ENCODE peak calls at places on chromosomes 2 and 18, in nine cellular contexts. T is colonic mucosa, K is psoas muscle, I is keratinocyte, V is cardiac muscle cell, Y is MM.1S, C is GM23338, G is GM12878, J is neural progenitor cell. M is an unnamed sample.

GRCh38 chr2:235703711-235704295 is 210.0 kb downstream of the AGAP1 start:
- DNase-seq in V (no peak), G (no peak), I (no peak), Y (no peak), T (no peak), J (no peak), K (no peak), C (no peak), M (no peak)

GRCh38 chr2:16010951-16011620 is 70.7 kb downstream of the MYCN start:
- DNase-seq in T (no peak), C (no peak), K (no peak), I (no peak), G (no peak), J (no peak), Y (no peak), V (no peak), M (no peak)

GRCh38 chr18:32735781-32736180 is 37.0 kb downstream of the KLHL14 start:
- DNase-seq in C (no peak), Y (no peak), K (no peak), T (no peak), V (no peak), J (no peak), G (no peak), I (no peak), M (no peak)

GRCh38 chr2:164625378-164625971 is 4.2 kb upstream of the GRB14 start:
- DNase-seq in K (no peak), V (no peak), C (no peak), T (no peak), G (no peak), I (no peak), Y (no peak), J (no peak), M (no peak)

GRCh38 chr2:97950329-97951154 is 45.2 kb downstream of the TMEM131 start:
- DNase-seq in J (no peak), Y (no peak), K (no peak), T (no peak), I (peak; percentile 48), G (no peak), V (no peak), C (no peak), M (peak; percentile 57)

GRCh38 chr2:19532797-19533196 is 174.4 kb upstream of the OSR1 start:
- DNase-seq in K (no peak), C (no peak), I (peak; percentile 81), J (no peak), T (no peak), Y (no peak), G (no peak), V (no peak), M (no peak)

GRCh38 chr2:173027181-173028128 is 48.2 kb upstream of the MAP3K20 start:
- DNase-seq in Y (peak; percentile 78), J (peak; percentile 91), T (peak; percentile 92), K (peak; percentile 81), C (peak; percentile 97), V (peak; percentile 94), G (peak; percentile 41), I (peak; percentile 73), M (peak; percentile 84)

GRCh38 chr2:174522553-174522952 is 35.7 kb upstream of the GPR155 start:
- DNase-seq in G (no peak), T (no peak), J (no peak), I (no peak), C (peak; percentile 21), Y (no peak), K (no peak), V (no peak), M (no peak)

GRCh38 chr2:196113061-196113974 is 44.7 kb upstream of the DNAH7 start:
- DNase-seq in I (no peak), Y (no peak), C (peak; percentile 41), V (no peak), G (no peak), J (peak; percentile 21), K (no peak), T (no peak), M (peak; percentile 50)

GRCh38 chr2:74625658-74626425 is 22.3 kb downstream of the M1AP start:
- DNase-seq in C (peak; percentile 18), Y (no peak), J (no peak), K (no peak), V (no peak), G (no peak), T (no peak), I (no peak), M (no peak)

GRCh38 chr2:133734699-133735098 is 166.4 kb upstream of the NCKAP5 start:
- DNase-seq in Y (no peak), G (no peak), V (no peak), C (no peak), I (no peak), J (no peak), K (no peak), T (no peak), M (no peak)

GRCh38 chr2:226909836-226910235 is 74.0 kb downstream of the RHBDD1 start:
- DNase-seq in C (no peak), I (no peak), J (no peak), V (no peak), T (no peak), K (no peak), G (no peak), Y (no peak), M (no peak)

GRCh38 chr18:38619129-38619528 is 1053.5 kb upstream of the CELF4 start:
- DNase-seq in T (no peak), C (no peak), G (no peak), I (no peak), J (no peak), K (no peak), Y (no peak), V (no peak), M (no peak)

GRCh38 chr2:239307921-239308620 is 92.7 kb downstream of the HDAC4 start:
- DNase-seq in K (peak; percentile 75), J (no peak), G (no peak), T (no peak), C (no peak), V (no peak), I (no peak), Y (no peak), M (no peak)

GRCh38 chr2:205358351-205358815 is 323.9 kb upstream of the NRP2 start:
- DNase-seq in J (peak; percentile 16), K (no peak), C (peak; percentile 81), G (no peak), T (no peak), I (no peak), V (no peak), Y (no peak), M (no peak)

GRCh38 chr2:213022987-213023386 is 128.4 kb downstream of the IKZF2 start:
- DNase-seq in G (peak; percentile 87), C (no peak), J (peak; percentile 17), V (no peak), I (no peak), T (no peak), K (no peak), Y (no peak), M (no peak)

GRCh38 chr2:241312082-241312481 is 3.4 kb downstream of the HDLBP start:
- DNase-seq in I (peak; percentile 77), T (no peak), G (no peak), Y (no peak), C (no peak), K (no peak), V (no peak), J (no peak), M (no peak)

GRCh38 chr2:176873403-176873802 is 339.2 kb upstream of the HNRNPA3 start:
- DNase-seq in T (no peak), G (no peak), C (peak; percentile 47), V (no peak), I (no peak), J (no peak), Y (no peak), K (no peak), M (no peak)
- TF ChIP-seq CTCF in T (no peak), G (no peak), C (peak; percentile 49), V (no peak), I (no peak), J (peak; percentile 33), Y (no peak), K (no peak), M (peak; percentile 32)

GRCh38 chr2:9179572-9180201 is 26.9 kb upstream of the ASAP2 start:
- DNase-seq in K (no peak), G (no peak), C (no peak), I (peak; percentile 92), J (no peak), V (no peak), T (peak; percentile 81), Y (no peak), M (peak; percentile 32)
- H3K4me3 ChIP-seq in K (no peak overlapping the region), G (no peak overlapping the region), C (no peak overlapping the region), I (peak overlapping the region; percentile 50), J (no peak overlapping the region), V (no peak overlapping the region), T (no peak overlapping the region), Y (peak overlapping the region; percentile 15), M (no peak overlapping the region)

DNA sequence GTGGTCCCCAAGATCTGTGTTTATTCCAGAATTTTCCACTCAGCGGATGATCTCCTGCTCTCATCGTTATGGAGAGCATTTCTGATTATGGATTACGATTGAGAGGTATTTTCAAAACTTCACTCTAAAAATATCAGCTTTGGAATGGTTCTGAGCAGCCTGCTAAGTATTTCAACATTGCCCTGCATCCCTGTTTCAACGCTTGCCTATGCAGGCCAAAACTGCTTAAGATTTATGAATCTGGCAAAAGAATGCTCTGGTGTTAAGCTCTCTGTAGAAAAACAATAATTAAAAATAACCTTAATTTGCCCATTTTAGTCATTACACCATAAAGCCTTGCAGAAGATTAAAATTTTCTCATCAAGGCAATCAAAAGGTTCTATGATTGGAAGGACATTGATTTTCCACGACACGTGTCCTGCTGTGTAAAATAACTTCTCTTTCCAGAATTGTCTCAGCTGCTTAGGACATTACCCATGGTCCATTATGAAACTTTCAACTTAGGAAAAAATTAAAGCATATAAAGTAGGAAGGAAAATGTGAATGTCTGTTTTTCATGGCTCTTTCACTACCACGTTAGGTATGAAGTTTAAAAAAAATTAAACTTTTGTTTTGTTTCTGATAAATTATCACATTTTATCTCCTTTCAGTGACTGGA is 229.9 kb downstream of the ACKR3 start:
- DNase-seq in C (no peak), Y (no peak), J (no peak), G (no peak), V (no peak), T (no peak), I (no peak), K (no peak), M (no peak)
- H3K27ac ChIP-seq in C (no peak overlapping the region), Y (no peak overlapping the region), J (no peak overlapping the region), G (no peak overlapping the region), V (no peak overlapping the region), T (no peak overlapping the region), I (no peak overlapping the region), K (no peak overlapping the region), M (no peak overlapping the region)

GRCh38 chr2:51998890-51999289 is 967.0 kb upstream of the NRXN1 start:
- DNase-seq in C (no peak), I (no peak), J (no peak), Y (no peak), G (no peak), T (no peak), V (no peak), K (no peak), M (no peak)

GRCh38 chr2:51996569-51996917 is 964.6 kb upstream of the NRXN1 start:
- DNase-seq in C (no peak), V (no peak), G (no peak), I (no peak), Y (no peak), J (no peak), K (no peak), T (no peak), M (no peak)

GRCh38 chr2:52000156-52000855 is 968.4 kb upstream of the NRXN1 start:
- DNase-seq in K (no peak), J (no peak), I (no peak), C (no peak), V (no peak), Y (no peak), T (no peak), G (no peak), M (no peak)

GRCh38 chr2:51995293-51995692 is 963.4 kb upstream of the NRXN1 start:
- DNase-seq in C (no peak), I (no peak), V (no peak), G (no peak), T (no peak), K (no peak), Y (no peak), J (no peak), M (peak; percentile 36)

GRCh38 chr2:51997571-51997970 is 965.6 kb upstream of the NRXN1 start:
- DNase-seq in C (peak; percentile 10), Y (no peak), K (no peak), G (no peak), J (no peak), I (no peak), V (no peak), T (no peak), M (no peak)
- TF ChIP-seq CTCF in C (peak; percentile 35), Y (no peak), K (no peak), G (no peak), J (no peak), I (no peak), V (peak; percentile 12), T (no peak), M (no peak)

M was measured in AG04450.